ENCODE peak calls at places on chromosomes 3 and 15, in six cellular contexts. G is AG04450, W is LoVo, V is NCI-H69, O is T-helper 9 cell, S is HS-27A. R is an unnamed sample.

GRCh38 chr15:38093931-38094330 is 158.7 kb upstream of the SPRED1 start:
- DNase-seq in G (no peak), S (no peak), W (no peak), O (no peak), V (no peak), R (no peak)

GRCh38 chr3:12148183-12148940 is 10.3 kb downstream of the TIMP4 start:
- DNase-seq in S (no peak), G (no peak), V (peak; percentile 22), O (no peak), W (no peak), R (no peak)

GRCh38 chr3:56443372-56443771 is 24.9 kb downstream of the ERC2 start:
- DNase-seq in O (no peak), W (no peak), V (no peak), S (no peak), G (no peak), R (no peak)

GRCh38 chr3:115359507-115359906 is 212.4 kb upstream of the ZBTB20 start:
- DNase-seq in V (no peak), W (no peak), O (no peak), S (no peak), G (no peak), R (no peak)

GRCh38 chr3:44280077-44280476 is 38.4 kb downstream of the TOPAZ1 start:
- DNase-seq in O (no peak), W (no peak), V (no peak), S (no peak), G (no peak), R (no peak)

GRCh38 chr3:12708584-12709192 is 44.8 kb upstream of the RAF1 start:
- DNase-seq in W (no peak), S (peak; percentile 41), V (no peak), G (peak; percentile 79), O (no peak), R (no peak)

GRCh38 chr15:89556413-89557262 is 18.6 kb upstream of the TICRR start:
- DNase-seq in S (peak; percentile 58), O (peak; percentile 9), G (peak; percentile 58), W (peak; percentile 81), V (peak; percentile 72), R (peak; percentile 52)

GRCh38 chr3:131033480-131034080 is 6.9 kb downstream of the NEK11 start:
- DNase-seq in S (peak; percentile 24), V (peak; percentile 60), O (no peak), W (peak; percentile 46), G (no peak), R (peak; percentile 61)

GRCh38 chr3:187066228-187066995 is 72.9 kb downstream of the RPL39L start:
- DNase-seq in W (no peak), S (no peak), O (no peak), V (peak; percentile 57), G (no peak), R (peak; percentile 31)

R was measured in NCI-H1436.